ENCODE peak calls at places on chromosomes 6 and 20, in five cellular contexts. M is K562, P is HepG2, H is A549, R is endothelial cell of umbilical vein. K is an unnamed sample.

GRCh38 chr6:153790881-153791473 is 248.1 kb upstream of the OPRM1 start:
- DNase-seq in M (no peak), P (peak), H (no peak), R (no peak), K (peak)

GRCh38 chr6:437042-437402 is 45.5 kb downstream of the IRF4 start:
- DNase-seq in M (no peak), P (no peak), H (no peak), R (no peak), K (no peak)

GRCh38 chr6:127833336-127833735 is 67.5 kb downstream of the THEMIS start:
- DNase-seq in M (no peak), P (no peak), H (no peak), R (no peak), K (no peak)

GRCh38 chr6:100281471-100281878 is 183.2 kb downstream of the SIM1 start:
- DNase-seq in M (no peak), P (no peak), H (no peak), R (no peak), K (no peak)

GRCh38 chr6:94270040-94270689 is 850.8 kb upstream of the EPHA7 start:
- DNase-seq in M (no peak), P (no peak), H (no peak), R (no peak), K (peak)

GRCh38 chr6:1825277-1825676 is 215.6 kb downstream of the FOXC1 start:
- DNase-seq in M (no peak), P (no peak), H (no peak), R (no peak), K (no peak)

GRCh38 chr6:155050311-155050710 is 55.2 kb downstream of the TIAM2 start:
- DNase-seq in M (no peak), P (no peak), H (no peak), R (no peak), K (no peak)

GRCh38 chr20:18299364-18299763 is 11.0 kb downstream of the ZNF133 start:
- DNase-seq in M (no peak), P (no peak), H (no peak), R (no peak), K (no peak)

GRCh38 chr6:81857812-81858211 is 105.3 kb upstream of the TENT5A start:
- DNase-seq in M (no peak), P (no peak), H (no peak), R (no peak), K (no peak)

GRCh38 chr6:54873589-54873988 is 27.0 kb downstream of the FAM83B start:
- DNase-seq in M (no peak), P (no peak), H (no peak), R (no peak), K (no peak)

GRCh38 chr6:165010556-165011535 is 298.6 kb downstream of the C6orf118 start:
- DNase-seq in M (no peak), P (no peak), H (no peak), R (no peak), K (no peak)

GRCh38 chr20:33871362-33871761 is 60.2 kb downstream of the CHMP4B start:
- DNase-seq in M (no peak), P (no peak), H (no peak), R (no peak), K (no peak)

GRCh38 chr20:21376631-21377030 is 20.7 kb downstream of the NKX2-4 start:
- DNase-seq in M (no peak), P (no peak), H (no peak), R (no peak), K (no peak)

GRCh38 chr20:49666906-49667305 is 46.8 kb downstream of the B4GALT5 start:
- DNase-seq in M (no peak), P (no peak), H (no peak), R (no peak), K (no peak)

GRCh38 chr20:49671429-49671828 is 42.2 kb downstream of the B4GALT5 start:
- DNase-seq in M (no peak), P (no peak), H (no peak), R (no peak), K (no peak)

GRCh38 chr20:49665796-49666195 is 47.9 kb downstream of the B4GALT5 start:
- DNase-seq in M (no peak), P (no peak), H (no peak), R (no peak), K (no peak)

GRCh38 chr20:49669601-49670189 is 44.0 kb downstream of the B4GALT5 start:
- DNase-seq in M (no peak), P (no peak), H (no peak), R (no peak), K (no peak)

DNA sequence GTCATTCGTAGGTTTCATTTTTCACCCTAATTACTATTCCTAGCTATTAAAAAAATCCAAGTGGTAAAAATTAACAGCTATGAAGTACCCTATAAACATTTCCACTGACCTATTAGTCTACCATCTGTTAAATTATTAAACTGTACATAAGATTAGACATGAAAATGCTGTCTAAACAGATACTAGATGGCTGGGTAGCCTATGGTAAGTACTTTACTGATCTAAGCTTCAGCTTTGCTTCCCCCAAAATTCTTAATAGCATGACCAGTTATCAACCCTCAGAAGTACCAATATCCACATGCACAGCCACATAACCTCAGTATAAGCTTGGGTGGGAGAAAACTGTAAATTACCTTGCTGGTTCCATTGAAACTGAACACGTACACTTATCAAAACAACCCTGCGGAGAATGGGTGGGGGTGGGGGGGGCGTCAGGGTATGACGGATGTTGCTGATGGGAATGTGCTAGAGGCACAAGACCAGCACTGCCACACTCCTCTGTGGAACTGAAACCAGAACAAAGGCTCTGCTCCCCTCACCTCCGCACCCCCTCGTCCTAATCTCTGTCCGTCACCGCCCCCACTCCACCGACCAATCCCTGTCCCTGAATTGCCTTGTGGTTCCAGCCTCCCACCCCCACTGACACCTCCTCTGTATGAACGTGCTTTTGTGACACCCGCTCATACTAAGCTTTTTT is 45.3 kb downstream of the B4GALT5 start:
- DNase-seq in M (peak), P (no peak), H (no peak), R (no peak), K (peak)
- TF ChIP-seq MYC in M (no peak), P (no peak), H (no peak), R (no peak), K (no peak)

GRCh38 chr6:68638225-68638900 is 3.3 kb downstream of the ADGRB3 start:
- DNase-seq in M (no peak), P (peak), H (peak), R (peak), K (peak)
- H3K4me3 ChIP-seq in M (no peak), P (no peak), H (no peak), R (no peak), K (no peak)

GRCh38 chr20:32333181-32333987 is 24.7 kb upstream of the ASXL1 start:
- DNase-seq in M (no peak), P (no peak), H (no peak), R (peak), K (no peak)
- TF ChIP-seq MYC in M (peak), P (no peak), H (no peak), R (no peak), K (no peak)

GRCh38 chr6:34697544-34697836 is 923 bp upstream of the ILRUN start:
- DNase-seq in M (peak), P (no peak), H (no peak), R (no peak), K (peak)
- H3K4me3 ChIP-seq in M (peak), P (peak), H (peak), R (no peak), K (peak)

DNA sequence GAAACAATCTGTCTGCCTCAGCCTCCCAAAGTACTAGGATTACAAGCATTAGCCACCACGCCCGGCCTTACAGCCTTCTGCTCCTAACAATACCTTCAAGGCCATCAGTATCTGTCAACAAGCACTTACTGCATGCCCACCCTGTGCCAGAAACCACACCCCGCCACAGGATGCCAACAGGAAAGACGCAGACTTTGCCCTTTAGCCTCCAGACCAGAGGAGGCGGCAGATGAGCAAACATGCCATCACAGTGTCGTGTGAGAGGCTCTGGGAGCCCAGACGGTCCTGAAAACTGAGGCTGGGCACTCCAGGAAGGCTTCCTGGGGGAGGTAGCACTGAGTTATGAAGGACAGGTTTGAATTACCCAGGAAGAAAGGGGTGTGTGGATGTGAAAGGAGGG is 34.7 kb upstream of the TGM3 start:
- DNase-seq in M (no peak), P (peak), H (peak), R (no peak), K (no peak)
- TF ChIP-seq MYC in M (no peak), P (no peak), H (no peak), R (no peak), K (no peak)

GRCh38 chr6:42984001-42984923 is at the start of gene PPP2R5D:
- DNase-seq in M (peak), P (peak), H (peak), R (peak), K (peak)

GRCh38 chr6:42988486-42989020 is 4.2 kb downstream of the PPP2R5D start:
- DNase-seq in M (no peak), P (no peak), H (no peak), R (peak), K (no peak)

GRCh38 chr6:42981866-42982265 is 2.5 kb upstream of the PPP2R5D start:
- DNase-seq in M (no peak), P (no peak), H (no peak), R (no peak), K (no peak)

GRCh38 chr6:42987533-42988451 is 3.4 kb downstream of the PPP2R5D start:
- DNase-seq in M (peak), P (no peak), H (no peak), R (no peak), K (no peak)

GRCh38 chr6:42984924-42985475 is 630 bp downstream of the PPP2R5D start:
- DNase-seq in M (peak), P (no peak), H (no peak), R (peak), K (peak)
- H3K4me3 ChIP-seq in M (peak), P (peak), H (peak), R (peak), K (peak)